ENCODE peak calls at places on chromosomes 11 and 22, in seven cellular contexts. One of them, this sample, is unnamed.
A peak's percentile ranks its signal among the peaks of the same experiment; 100 is the strongest.

GRCh38 chr11:75582935-75583709 is 21.1 kb downstream of the SERPINH1 start:
- DNase-seq in psoas muscle: peak; percentile 85
- DNase-seq in NCI-H1092: peak; percentile 81
- DNase-seq in pancreas: peak; percentile 70
- DNase-seq in GOT3: no peak
- DNase-seq in T-cell: peak; percentile 28
- DNase-seq in endothelial cell of umbilical vein: peak; percentile 84
- DNase-seq in this sample: no peak

GRCh38 chr22:41009222-41009948 is 58.2 kb downstream of the RBX1 start:
- DNase-seq in psoas muscle: no peak
- DNase-seq in NCI-H1092: no peak
- DNase-seq in pancreas: no peak
- DNase-seq in GOT3: no peak
- DNase-seq in T-cell: no peak
- DNase-seq in endothelial cell of umbilical vein: no peak
- DNase-seq in this sample: no peak

GRCh38 chr11:12430351-12430750 is 53.0 kb downstream of the PARVA start:
- DNase-seq in psoas muscle: no peak
- DNase-seq in NCI-H1092: no peak
- DNase-seq in pancreas: no peak
- DNase-seq in GOT3: no peak
- DNase-seq in T-cell: no peak
- DNase-seq in endothelial cell of umbilical vein: no peak
- DNase-seq in this sample: no peak

GRCh38 chr11:47254381-47254780 is 3.4 kb upstream of the NR1H3 start:
- DNase-seq in psoas muscle: peak; percentile 65
- DNase-seq in NCI-H1092: no peak
- DNase-seq in pancreas: no peak
- DNase-seq in GOT3: no peak
- DNase-seq in T-cell: no peak
- DNase-seq in endothelial cell of umbilical vein: peak; percentile 37
- DNase-seq in this sample: no peak

GRCh38 chr11:33987975-33988580 is 63.5 kb upstream of the CAPRIN1 start:
- DNase-seq in psoas muscle: peak; percentile 71
- DNase-seq in NCI-H1092: peak; percentile 91
- DNase-seq in pancreas: peak; percentile 65
- DNase-seq in GOT3: peak; percentile 3
- DNase-seq in T-cell: peak; percentile 52
- DNase-seq in endothelial cell of umbilical vein: peak; percentile 80
- DNase-seq in this sample: no peak

GRCh38 chr11:77065878-77066228 is 918 bp upstream of the CAPN5 start:
- DNase-seq in psoas muscle: peak; percentile 69
- DNase-seq in NCI-H1092: no peak
- DNase-seq in pancreas: peak; percentile 34
- DNase-seq in GOT3: no peak
- DNase-seq in T-cell: no peak
- DNase-seq in endothelial cell of umbilical vein: no peak
- DNase-seq in this sample: no peak

GRCh38 chr22:30273196-30273595 is 6.5 kb upstream of the OSM start:
- DNase-seq in psoas muscle: no peak
- DNase-seq in NCI-H1092: no peak
- DNase-seq in pancreas: no peak
- DNase-seq in GOT3: no peak
- DNase-seq in T-cell: no peak
- DNase-seq in endothelial cell of umbilical vein: no peak
- DNase-seq in this sample: no peak

GRCh38 chr11:69819541-69820070 is 390 bp upstream of the FGF3 start:
- DNase-seq in psoas muscle: no peak
- DNase-seq in NCI-H1092: no peak
- DNase-seq in pancreas: no peak
- DNase-seq in GOT3: no peak
- DNase-seq in T-cell: no peak
- DNase-seq in endothelial cell of umbilical vein: no peak
- DNase-seq in this sample: no peak

GRCh38 chr22:25193130-25193529 is 6.5 kb upstream of the CRYBB3 start:
- DNase-seq in psoas muscle: no peak
- DNase-seq in NCI-H1092: no peak
- DNase-seq in pancreas: no peak
- DNase-seq in GOT3: no peak
- DNase-seq in T-cell: no peak
- DNase-seq in endothelial cell of umbilical vein: no peak
- DNase-seq in this sample: no peak

GRCh38 chr11:120590472-120590871 is 78.9 kb downstream of the GRIK4 start:
- DNase-seq in psoas muscle: no peak
- DNase-seq in NCI-H1092: no peak
- DNase-seq in pancreas: no peak
- DNase-seq in GOT3: no peak
- DNase-seq in T-cell: no peak
- DNase-seq in endothelial cell of umbilical vein: no peak
- DNase-seq in this sample: no peak

GRCh38 chr22:39214383-39215069 is 30.3 kb downstream of the PDGFB start:
- DNase-seq in psoas muscle: no peak
- DNase-seq in NCI-H1092: no peak
- DNase-seq in pancreas: peak; percentile 47
- DNase-seq in GOT3: no peak
- DNase-seq in T-cell: no peak
- DNase-seq in endothelial cell of umbilical vein: no peak
- DNase-seq in this sample: no peak